ENCODE peak calls at places on chromosome 1, in seven cellular contexts. F is small intestine, H is BJ, M is dorsolateral prefrontal cortex, N is head of caudate nucleus, I is fibroblast of the conjunctiva, C is left lobe of liver. S is an unnamed sample.

GRCh38 chr1:167443757-167444156 is 74.6 kb downstream of the CD247 start:
- DNase-seq in C (peak; percentile 19), F (no peak), I (no peak), N (no peak), M (no peak), H (no peak), S (no peak)

GRCh38 chr1:10529772-10530171 is 55.0 kb downstream of the PEX14 start:
- DNase-seq in I (no peak), H (no peak), C (no peak), M (no peak), N (no peak), F (no peak), S (no peak)

GRCh38 chr1:16115468-16116363 is 40.2 kb downstream of the EPHA2 start:
- DNase-seq in I (no peak), C (no peak), H (no peak), M (no peak), F (no peak), N (no peak), S (no peak)

GRCh38 chr1:2980073-2980791 is 41.0 kb upstream of the ACTRT2 start:
- DNase-seq in H (no peak), F (no peak), I (no peak), M (no peak), C (peak; percentile 35), N (peak; percentile 39), S (no peak)

GRCh38 chr1:165897326-165898303 is 70.2 kb downstream of the UCK2 start:
- DNase-seq in C (no peak), H (no peak), I (no peak), N (no peak), M (no peak), F (no peak), S (peak; percentile 40)

GRCh38 chr1:226888021-226888420 is 17.6 kb downstream of the PSEN2 start:
- DNase-seq in I (no peak), M (no peak), H (no peak), N (no peak), F (no peak), C (no peak), S (no peak)

GRCh38 chr1:18100493-18101063 is 7.0 kb upstream of the IGSF21 start:
- DNase-seq in F (peak; percentile 64), H (peak; percentile 4), N (peak; percentile 89), I (peak; percentile 30), C (peak; percentile 55), M (peak; percentile 74), S (peak; percentile 3)

GRCh38 chr1:185293967-185294542 is 23.0 kb downstream of the IVNS1ABP start:
- DNase-seq in I (no peak), F (no peak), N (no peak), H (no peak), C (no peak), M (no peak), S (no peak)

GRCh38 chr1:31571340-31572295 is 4.7 kb upstream of the TINAGL1 start:
- DNase-seq in C (peak; percentile 41), N (peak; percentile 21), I (no peak), F (no peak), M (no peak), H (no peak), S (no peak)

GRCh38 chr1:220487297-220487820 is 40.6 kb upstream of the MARK1 start:
- DNase-seq in I (peak; percentile 3), H (peak; percentile 26), F (peak; percentile 70), M (no peak), N (no peak), C (no peak), S (no peak)

S was measured in AG09309.